ENCODE peak calls at places on chromosome 18, in eight cellular contexts. R is mesenchymal stem cell, F is kidney, T is MM.1S, G is H9, H is neuronal stem cell, K is IMR-90, O is mammary epithelial cell. X is an unnamed sample. For H3K9me3, the result is how much of the 10 kb centered on the place peaks cover.

GRCh38 chr18:43789234-43790000 is 512.1 kb upstream of the SYT4 start:
- DNase-seq in R (peak), F (no peak), T (no peak), G (no peak), H (no peak), K (no peak), O (no peak), X (peak)

GRCh38 chr18:64017870-64018269 is 48.0 kb downstream of the SERPINB8 start:
- DNase-seq in R (peak), F (no peak), T (peak), G (no peak), H (peak), K (peak), O (peak), X (peak)

GRCh38 chr18:41145526-41145925 is 809.5 kb upstream of the PIK3C3 start:
- DNase-seq in R (no peak), F (no peak), T (no peak), G (no peak), H (no peak), K (no peak), O (peak), X (no peak)

GRCh38 chr18:74817576-74817975 is 219.9 kb downstream of the ZNF407 start:
- DNase-seq in R (no peak), F (no peak), T (no peak), G (no peak), H (no peak), K (no peak), O (no peak), X (peak)

GRCh38 chr18:46632401-46633089 is 24.5 kb downstream of the LOXHD1 start:
- DNase-seq in R (no peak), F (no peak), T (no peak), G (no peak), H (no peak), K (peak), O (peak), X (peak)

GRCh38 chr18:12599966-12600365 is 57.9 kb downstream of the SPIRE1 start:
- DNase-seq in R (no peak), F (no peak), T (no peak), G (no peak), H (no peak), K (peak), O (no peak), X (no peak)

GRCh38 chr18:73785276-73785675 is 362.4 kb downstream of the FBXO15 start:
- DNase-seq in R (no peak), F (no peak), T (no peak), G (no peak), H (no peak), K (peak), O (peak), X (peak)

GRCh38 chr18:11767329-11767728 is 78.3 kb downstream of the GNAL start:
- DNase-seq in R (no peak), F (no peak), T (no peak), G (no peak), H (no peak), K (no peak), O (no peak), X (no peak)

GRCh38 chr18:31103423-31103822 is 1.2 kb upstream of the DSC2 start:
- DNase-seq in R (no peak), F (no peak), T (no peak), G (no peak), H (no peak), K (no peak), O (peak), X (no peak)

GRCh38 chr18:56393870-56394269 is 244.5 kb downstream of the TXNL1 start:
- DNase-seq in R (no peak), F (no peak), T (no peak), G (no peak), H (no peak), K (no peak), O (no peak), X (no peak)

GRCh38 chr18:78579854-78580577 is 399.6 kb upstream of the SALL3 start:
- DNase-seq in R (no peak), F (no peak), T (no peak), G (no peak), H (no peak), K (no peak), O (no peak), X (no peak)
- H3K27ac ChIP-seq in R (no peak), F (no peak), T (no peak), G (no peak), H (no peak), K (no peak), O (no peak), X (no peak)

GRCh38 chr18:50306944-50307343 is 19.5 kb upstream of the CXXC1 start:
- DNase-seq in R (no peak), F (no peak), T (no peak), G (no peak), H (no peak), K (peak), O (no peak), X (peak)
- H3K9ac ChIP-seq in R (peak), F (no peak), T (no peak), G (no peak), H (no peak), K (no peak), O (no peak), X (no peak)

GRCh38 chr18:44882163-44882881 is 201.6 kb downstream of the SETBP1 start:
- DNase-seq in R (no peak), F (no peak), T (no peak), G (no peak), H (no peak), K (no peak), O (no peak), X (no peak)
- H3K9me3 ChIP-seq in R (under half), F (under half), T (under half), G (under half), H (under half), K (under half), O (under half), X (under half)

GRCh38 chr18:6778459-6778858 is 48.9 kb downstream of the ARHGAP28 start:
- DNase-seq in R (no peak), F (no peak), T (no peak), G (no peak), H (no peak), K (no peak), O (no peak), X (no peak)

GRCh38 chr18:6775702-6776101 is 46.2 kb downstream of the ARHGAP28 start:
- DNase-seq in R (no peak), F (no peak), T (no peak), G (no peak), H (no peak), K (no peak), O (no peak), X (no peak)

GRCh38 chr18:6777509-6777908 is 48.0 kb downstream of the ARHGAP28 start:
- DNase-seq in R (no peak), F (no peak), T (no peak), G (no peak), H (no peak), K (no peak), O (no peak), X (no peak)

GRCh38 chr18:6775237-6775636 is 45.7 kb downstream of the ARHGAP28 start:
- DNase-seq in R (no peak), F (no peak), T (no peak), G (no peak), H (no peak), K (no peak), O (no peak), X (no peak)

GRCh38 chr18:6776193-6776592 is 46.7 kb downstream of the ARHGAP28 start:
- DNase-seq in R (peak), F (no peak), T (no peak), G (no peak), H (no peak), K (peak), O (no peak), X (peak)
- H3K27ac ChIP-seq in R (no peak), F (peak), T (no peak), G (no peak), H (no peak), K (peak), O (no peak), X (no peak)

GRCh38 chr18:79829136-79829854 is 31.6 kb downstream of the KCNG2 start:
- DNase-seq in R (no peak), F (no peak), T (no peak), G (no peak), H (no peak), K (no peak), O (no peak), X (no peak)
- H3K9ac ChIP-seq in R (no peak), F (no peak), T (no peak), G (no peak), H (no peak), K (no peak), O (no peak), X (no peak)

GRCh38 chr18:8904316-8904715 is 198.2 kb upstream of the NDUFV2 start:
- DNase-seq in R (no peak), F (no peak), T (no peak), G (no peak), H (no peak), K (no peak), O (no peak), X (no peak)
- H3K9me3 ChIP-seq in R (under half), F (under half), T (under half), G (under half), H (under half), K (under half), O (under half), X (under half)

X was measured in fibroblast of lung.